ENCODE peak calls at places on chromosomes 2 and 18, in nine cellular contexts. One of them, this sample, is unnamed.

GRCh38 chr2:218398437-218399390 is 954 bp upstream of the CTDSP1 start:
- DNase-seq in dorsolateral prefrontal cortex: peak; percentile 51
- DNase-seq in NCI-H774: peak; percentile 74
- DNase-seq in non-pigmented ciliary epithelial cell: no peak
- DNase-seq in GM12865: peak; percentile 88
- DNase-seq in stimulated activated CD8-positive, alpha-beta memory T cell treated with anti-CD3 and anti-CD28 coated beads, Interleukin-15, amount 100 ng/mL, for 24 hours: no peak
- DNase-seq in small intestine: peak; percentile 84
- DNase-seq in sigmoid colon: peak; percentile 94
- DNase-seq in anterior cingulate cortex: peak; percentile 60
- DNase-seq in this sample: peak; percentile 19

GRCh38 chr18:10860382-10860781 is 289.0 kb downstream of the PIEZO2 start:
- DNase-seq in dorsolateral prefrontal cortex: no peak
- DNase-seq in sigmoid colon: no peak
- DNase-seq in stimulated activated CD8-positive, alpha-beta memory T cell treated with anti-CD3 and anti-CD28 coated beads, Interleukin-15, amount 100 ng/mL, for 24 hours: no peak
- DNase-seq in GM12865: no peak
- DNase-seq in small intestine: no peak
- DNase-seq in NCI-H774: no peak
- DNase-seq in non-pigmented ciliary epithelial cell: no peak
- DNase-seq in anterior cingulate cortex: no peak
- DNase-seq in this sample: no peak

GRCh38 chr18:67553471-67553870 is 37.0 kb upstream of the DSEL start:
- DNase-seq in NCI-H774: no peak
- DNase-seq in stimulated activated CD8-positive, alpha-beta memory T cell treated with anti-CD3 and anti-CD28 coated beads, Interleukin-15, amount 100 ng/mL, for 24 hours: no peak
- DNase-seq in anterior cingulate cortex: no peak
- DNase-seq in small intestine: no peak
- DNase-seq in dorsolateral prefrontal cortex: no peak
- DNase-seq in non-pigmented ciliary epithelial cell: no peak
- DNase-seq in sigmoid colon: no peak
- DNase-seq in GM12865: no peak
- DNase-seq in this sample: peak; percentile 85

GRCh38 chr2:180905002-180905401 is 75.4 kb upstream of the UBE2E3 start:
- DNase-seq in stimulated activated CD8-positive, alpha-beta memory T cell treated with anti-CD3 and anti-CD28 coated beads, Interleukin-15, amount 100 ng/mL, for 24 hours: no peak
- DNase-seq in GM12865: no peak
- DNase-seq in sigmoid colon: no peak
- DNase-seq in anterior cingulate cortex: no peak
- DNase-seq in non-pigmented ciliary epithelial cell: no peak
- DNase-seq in dorsolateral prefrontal cortex: no peak
- DNase-seq in NCI-H774: peak; percentile 76
- DNase-seq in small intestine: no peak
- DNase-seq in this sample: no peak

GRCh38 chr18:10299686-10300085 is 154.7 kb upstream of the APCDD1 start:
- DNase-seq in small intestine: no peak
- DNase-seq in non-pigmented ciliary epithelial cell: no peak
- DNase-seq in stimulated activated CD8-positive, alpha-beta memory T cell treated with anti-CD3 and anti-CD28 coated beads, Interleukin-15, amount 100 ng/mL, for 24 hours: no peak
- DNase-seq in GM12865: no peak
- DNase-seq in sigmoid colon: no peak
- DNase-seq in NCI-H774: no peak
- DNase-seq in dorsolateral prefrontal cortex: no peak
- DNase-seq in anterior cingulate cortex: no peak
- DNase-seq in this sample: no peak

GRCh38 chr2:216829533-216829932 is 30.3 kb downstream of the TNP1 start:
- DNase-seq in NCI-H774: peak; percentile 50
- DNase-seq in small intestine: peak; percentile 37
- DNase-seq in dorsolateral prefrontal cortex: no peak
- DNase-seq in GM12865: no peak
- DNase-seq in stimulated activated CD8-positive, alpha-beta memory T cell treated with anti-CD3 and anti-CD28 coated beads, Interleukin-15, amount 100 ng/mL, for 24 hours: no peak
- DNase-seq in anterior cingulate cortex: no peak
- DNase-seq in non-pigmented ciliary epithelial cell: peak; percentile 2
- DNase-seq in sigmoid colon: peak; percentile 96
- DNase-seq in this sample: peak; percentile 79

GRCh38 chr2:160309585-160309984 is 109.5 kb upstream of the ITGB6 start:
- DNase-seq in non-pigmented ciliary epithelial cell: no peak
- DNase-seq in NCI-H774: no peak
- DNase-seq in GM12865: no peak
- DNase-seq in anterior cingulate cortex: no peak
- DNase-seq in stimulated activated CD8-positive, alpha-beta memory T cell treated with anti-CD3 and anti-CD28 coated beads, Interleukin-15, amount 100 ng/mL, for 24 hours: no peak
- DNase-seq in dorsolateral prefrontal cortex: no peak
- DNase-seq in sigmoid colon: no peak
- DNase-seq in small intestine: no peak
- DNase-seq in this sample: no peak

GRCh38 chr2:39685135-39685534 is 19.4 kb downstream of the TMEM178A start:
- DNase-seq in non-pigmented ciliary epithelial cell: no peak
- DNase-seq in anterior cingulate cortex: no peak
- DNase-seq in sigmoid colon: no peak
- DNase-seq in dorsolateral prefrontal cortex: no peak
- DNase-seq in small intestine: no peak
- DNase-seq in NCI-H774: no peak
- DNase-seq in GM12865: no peak
- DNase-seq in stimulated activated CD8-positive, alpha-beta memory T cell treated with anti-CD3 and anti-CD28 coated beads, Interleukin-15, amount 100 ng/mL, for 24 hours: no peak
- DNase-seq in this sample: no peak

GRCh38 chr18:8424917-8425725 is 184.1 kb upstream of the RAB12 start:
- DNase-seq in dorsolateral prefrontal cortex: no peak
- DNase-seq in non-pigmented ciliary epithelial cell: peak; percentile 37
- DNase-seq in sigmoid colon: no peak
- DNase-seq in GM12865: no peak
- DNase-seq in anterior cingulate cortex: no peak
- DNase-seq in stimulated activated CD8-positive, alpha-beta memory T cell treated with anti-CD3 and anti-CD28 coated beads, Interleukin-15, amount 100 ng/mL, for 24 hours: no peak
- DNase-seq in small intestine: no peak
- DNase-seq in NCI-H774: no peak
- DNase-seq in this sample: no peak

GRCh38 chr2:113167115-113167932 is 6.4 kb upstream of the PSD4 start:
- DNase-seq in non-pigmented ciliary epithelial cell: no peak
- DNase-seq in GM12865: no peak
- DNase-seq in dorsolateral prefrontal cortex: no peak
- DNase-seq in NCI-H774: peak; percentile 38
- DNase-seq in anterior cingulate cortex: no peak
- DNase-seq in stimulated activated CD8-positive, alpha-beta memory T cell treated with anti-CD3 and anti-CD28 coated beads, Interleukin-15, amount 100 ng/mL, for 24 hours: no peak
- DNase-seq in sigmoid colon: no peak
- DNase-seq in small intestine: peak; percentile 98
- DNase-seq in this sample: no peak

GRCh38 chr2:68796306-68796905 is 61.8 kb downstream of the ARHGAP25 start:
- DNase-seq in sigmoid colon: no peak
- DNase-seq in small intestine: no peak
- DNase-seq in anterior cingulate cortex: no peak
- DNase-seq in dorsolateral prefrontal cortex: no peak
- DNase-seq in non-pigmented ciliary epithelial cell: no peak
- DNase-seq in stimulated activated CD8-positive, alpha-beta memory T cell treated with anti-CD3 and anti-CD28 coated beads, Interleukin-15, amount 100 ng/mL, for 24 hours: no peak
- DNase-seq in NCI-H774: no peak
- DNase-seq in GM12865: peak; percentile 41
- DNase-seq in this sample: no peak

GRCh38 chr2:212863185-212863588 is 288.2 kb downstream of the IKZF2 start:
- DNase-seq in GM12865: peak; percentile 64
- DNase-seq in non-pigmented ciliary epithelial cell: no peak
- DNase-seq in dorsolateral prefrontal cortex: no peak
- DNase-seq in NCI-H774: no peak
- DNase-seq in small intestine: peak; percentile 25
- DNase-seq in stimulated activated CD8-positive, alpha-beta memory T cell treated with anti-CD3 and anti-CD28 coated beads, Interleukin-15, amount 100 ng/mL, for 24 hours: no peak
- DNase-seq in anterior cingulate cortex: no peak
- DNase-seq in sigmoid colon: no peak
- DNase-seq in this sample: no peak

GRCh38 chr2:238493880-238494572 is 67.3 kb downstream of the ASB1 start:
- DNase-seq in small intestine: peak; percentile 73
- DNase-seq in NCI-H774: no peak
- DNase-seq in anterior cingulate cortex: no peak
- DNase-seq in dorsolateral prefrontal cortex: no peak
- DNase-seq in sigmoid colon: no peak
- DNase-seq in non-pigmented ciliary epithelial cell: no peak
- DNase-seq in stimulated activated CD8-positive, alpha-beta memory T cell treated with anti-CD3 and anti-CD28 coated beads, Interleukin-15, amount 100 ng/mL, for 24 hours: no peak
- DNase-seq in GM12865: peak; percentile 63
- DNase-seq in this sample: no peak

GRCh38 chr2:160510617-160511016 is 17.0 kb upstream of the RBMS1 start:
- DNase-seq in small intestine: no peak
- DNase-seq in stimulated activated CD8-positive, alpha-beta memory T cell treated with anti-CD3 and anti-CD28 coated beads, Interleukin-15, amount 100 ng/mL, for 24 hours: no peak
- DNase-seq in GM12865: no peak
- DNase-seq in sigmoid colon: no peak
- DNase-seq in non-pigmented ciliary epithelial cell: no peak
- DNase-seq in anterior cingulate cortex: no peak
- DNase-seq in dorsolateral prefrontal cortex: no peak
- DNase-seq in NCI-H774: no peak
- DNase-seq in this sample: no peak

GRCh38 chr2:238912228-238912915 is 64.5 kb downstream of the TWIST2 start:
- DNase-seq in non-pigmented ciliary epithelial cell: no peak
- DNase-seq in small intestine: no peak
- DNase-seq in NCI-H774: no peak
- DNase-seq in GM12865: no peak
- DNase-seq in sigmoid colon: peak; percentile 63
- DNase-seq in anterior cingulate cortex: no peak
- DNase-seq in dorsolateral prefrontal cortex: no peak
- DNase-seq in stimulated activated CD8-positive, alpha-beta memory T cell treated with anti-CD3 and anti-CD28 coated beads, Interleukin-15, amount 100 ng/mL, for 24 hours: no peak
- DNase-seq in this sample: no peak

GRCh38 chr2:5798083-5798482 is 105.9 kb downstream of the SOX11 start:
- DNase-seq in stimulated activated CD8-positive, alpha-beta memory T cell treated with anti-CD3 and anti-CD28 coated beads, Interleukin-15, amount 100 ng/mL, for 24 hours: no peak
- DNase-seq in NCI-H774: no peak
- DNase-seq in GM12865: no peak
- DNase-seq in small intestine: no peak
- DNase-seq in anterior cingulate cortex: no peak
- DNase-seq in dorsolateral prefrontal cortex: no peak
- DNase-seq in sigmoid colon: no peak
- DNase-seq in non-pigmented ciliary epithelial cell: peak; percentile 48
- DNase-seq in this sample: no peak

GRCh38 chr2:113284481-113284880 is 5.8 kb upstream of the PAX8 start:
- DNase-seq in GM12865: no peak
- DNase-seq in NCI-H774: no peak
- DNase-seq in small intestine: no peak
- DNase-seq in non-pigmented ciliary epithelial cell: no peak
- DNase-seq in sigmoid colon: no peak
- DNase-seq in dorsolateral prefrontal cortex: no peak
- DNase-seq in anterior cingulate cortex: no peak
- DNase-seq in stimulated activated CD8-positive, alpha-beta memory T cell treated with anti-CD3 and anti-CD28 coated beads, Interleukin-15, amount 100 ng/mL, for 24 hours: no peak
- DNase-seq in this sample: no peak

GRCh38 chr2:109322111-109322510 is 193.1 kb downstream of the SH3RF3 start:
- DNase-seq in non-pigmented ciliary epithelial cell: peak; percentile 69
- DNase-seq in stimulated activated CD8-positive, alpha-beta memory T cell treated with anti-CD3 and anti-CD28 coated beads, Interleukin-15, amount 100 ng/mL, for 24 hours: no peak
- DNase-seq in NCI-H774: no peak
- DNase-seq in small intestine: peak; percentile 16
- DNase-seq in sigmoid colon: peak; percentile 98
- DNase-seq in anterior cingulate cortex: peak; percentile 29
- DNase-seq in dorsolateral prefrontal cortex: peak; percentile 52
- DNase-seq in GM12865: no peak
- DNase-seq in this sample: no peak

GRCh38 chr2:237739101-237739500 is 59.5 kb upstream of the RBM44 start:
- DNase-seq in non-pigmented ciliary epithelial cell: no peak
- DNase-seq in anterior cingulate cortex: no peak
- DNase-seq in GM12865: no peak
- DNase-seq in small intestine: no peak
- DNase-seq in stimulated activated CD8-positive, alpha-beta memory T cell treated with anti-CD3 and anti-CD28 coated beads, Interleukin-15, amount 100 ng/mL, for 24 hours: no peak
- DNase-seq in dorsolateral prefrontal cortex: no peak
- DNase-seq in NCI-H774: no peak
- DNase-seq in sigmoid colon: peak; percentile 87
- DNase-seq in this sample: no peak

GRCh38 chr2:208248601-208249000 is 6.3 kb downstream of the IDH1 start:
- DNase-seq in dorsolateral prefrontal cortex: no peak
- DNase-seq in NCI-H774: no peak
- DNase-seq in sigmoid colon: no peak
- DNase-seq in anterior cingulate cortex: no peak
- DNase-seq in small intestine: no peak
- DNase-seq in non-pigmented ciliary epithelial cell: no peak
- DNase-seq in stimulated activated CD8-positive, alpha-beta memory T cell treated with anti-CD3 and anti-CD28 coated beads, Interleukin-15, amount 100 ng/mL, for 24 hours: no peak
- DNase-seq in GM12865: no peak
- DNase-seq in this sample: no peak

GRCh38 chr2:241798631-241799521 is 10.1 kb upstream of the NEU4 start:
- DNase-seq in dorsolateral prefrontal cortex: no peak
- DNase-seq in anterior cingulate cortex: no peak
- DNase-seq in stimulated activated CD8-positive, alpha-beta memory T cell treated with anti-CD3 and anti-CD28 coated beads, Interleukin-15, amount 100 ng/mL, for 24 hours: no peak
- DNase-seq in non-pigmented ciliary epithelial cell: no peak
- DNase-seq in GM12865: no peak
- DNase-seq in sigmoid colon: peak; percentile 58
- DNase-seq in NCI-H774: no peak
- DNase-seq in small intestine: no peak
- DNase-seq in this sample: no peak

GRCh38 chr18:37671530-37671929 is 105.9 kb upstream of the CELF4 start:
- DNase-seq in non-pigmented ciliary epithelial cell: no peak
- DNase-seq in anterior cingulate cortex: no peak
- DNase-seq in sigmoid colon: no peak
- DNase-seq in GM12865: no peak
- DNase-seq in stimulated activated CD8-positive, alpha-beta memory T cell treated with anti-CD3 and anti-CD28 coated beads, Interleukin-15, amount 100 ng/mL, for 24 hours: no peak
- DNase-seq in dorsolateral prefrontal cortex: no peak
- DNase-seq in NCI-H774: no peak
- DNase-seq in small intestine: no peak
- DNase-seq in this sample: no peak

GRCh38 chr2:67649331-67650071 is 252.4 kb downstream of the ETAA1 start:
- DNase-seq in GM12865: no peak
- DNase-seq in dorsolateral prefrontal cortex: no peak
- DNase-seq in anterior cingulate cortex: no peak
- DNase-seq in small intestine: no peak
- DNase-seq in stimulated activated CD8-positive, alpha-beta memory T cell treated with anti-CD3 and anti-CD28 coated beads, Interleukin-15, amount 100 ng/mL, for 24 hours: no peak
- DNase-seq in NCI-H774: peak; percentile 33
- DNase-seq in sigmoid colon: peak; percentile 89
- DNase-seq in non-pigmented ciliary epithelial cell: no peak
- DNase-seq in this sample: no peak

GRCh38 chr2:157024129-157024528 is 233.4 kb upstream of the GALNT5 start:
- DNase-seq in GM12865: no peak
- DNase-seq in dorsolateral prefrontal cortex: no peak
- DNase-seq in non-pigmented ciliary epithelial cell: no peak
- DNase-seq in small intestine: peak; percentile 67
- DNase-seq in NCI-H774: no peak
- DNase-seq in anterior cingulate cortex: no peak
- DNase-seq in stimulated activated CD8-positive, alpha-beta memory T cell treated with anti-CD3 and anti-CD28 coated beads, Interleukin-15, amount 100 ng/mL, for 24 hours: no peak
- DNase-seq in sigmoid colon: no peak
- DNase-seq in this sample: no peak

GRCh38 chr2:174012347-174013309 is 47.5 kb upstream of the SP3 start:
- DNase-seq in NCI-H774: no peak
- DNase-seq in stimulated activated CD8-positive, alpha-beta memory T cell treated with anti-CD3 and anti-CD28 coated beads, Interleukin-15, amount 100 ng/mL, for 24 hours: no peak
- DNase-seq in dorsolateral prefrontal cortex: no peak
- DNase-seq in anterior cingulate cortex: peak; percentile 54
- DNase-seq in non-pigmented ciliary epithelial cell: no peak
- DNase-seq in small intestine: peak; percentile 52
- DNase-seq in GM12865: peak; percentile 31
- DNase-seq in sigmoid colon: peak; percentile 92
- DNase-seq in this sample: no peak

GRCh38 chr2:157302492-157303099 is 23.0 kb downstream of the ERMN start:
- DNase-seq in sigmoid colon: no peak
- DNase-seq in small intestine: peak; percentile 73
- DNase-seq in non-pigmented ciliary epithelial cell: no peak
- DNase-seq in stimulated activated CD8-positive, alpha-beta memory T cell treated with anti-CD3 and anti-CD28 coated beads, Interleukin-15, amount 100 ng/mL, for 24 hours: no peak
- DNase-seq in anterior cingulate cortex: no peak
- DNase-seq in dorsolateral prefrontal cortex: no peak
- DNase-seq in NCI-H774: peak; percentile 40
- DNase-seq in GM12865: peak; percentile 51
- DNase-seq in this sample: peak; percentile 57

GRCh38 chr2:95297088-95297487 is at the start of gene KCNIP3:
- DNase-seq in small intestine: peak; percentile 21
- DNase-seq in non-pigmented ciliary epithelial cell: no peak
- DNase-seq in dorsolateral prefrontal cortex: peak; percentile 73
- DNase-seq in sigmoid colon: no peak
- DNase-seq in NCI-H774: peak; percentile 73
- DNase-seq in anterior cingulate cortex: peak; percentile 52
- DNase-seq in stimulated activated CD8-positive, alpha-beta memory T cell treated with anti-CD3 and anti-CD28 coated beads, Interleukin-15, amount 100 ng/mL, for 24 hours: no peak
- DNase-seq in GM12865: no peak
- DNase-seq in this sample: peak; percentile 87

GRCh38 chr2:223196331-223196730 is 144.3 kb downstream of the KCNE4 start:
- DNase-seq in anterior cingulate cortex: no peak
- DNase-seq in small intestine: no peak
- DNase-seq in GM12865: no peak
- DNase-seq in NCI-H774: no peak
- DNase-seq in non-pigmented ciliary epithelial cell: no peak
- DNase-seq in dorsolateral prefrontal cortex: no peak
- DNase-seq in sigmoid colon: no peak
- DNase-seq in stimulated activated CD8-positive, alpha-beta memory T cell treated with anti-CD3 and anti-CD28 coated beads, Interleukin-15, amount 100 ng/mL, for 24 hours: no peak
- DNase-seq in this sample: no peak

GRCh38 chr2:172273910-172274571 is 153.3 kb upstream of the ITGA6 start:
- DNase-seq in dorsolateral prefrontal cortex: no peak
- DNase-seq in non-pigmented ciliary epithelial cell: no peak
- DNase-seq in GM12865: no peak
- DNase-seq in anterior cingulate cortex: no peak
- DNase-seq in stimulated activated CD8-positive, alpha-beta memory T cell treated with anti-CD3 and anti-CD28 coated beads, Interleukin-15, amount 100 ng/mL, for 24 hours: no peak
- DNase-seq in small intestine: no peak
- DNase-seq in NCI-H774: no peak
- DNase-seq in sigmoid colon: no peak
- DNase-seq in this sample: no peak

GRCh38 chr18:21145371-21145770 is 33.8 kb upstream of the ROCK1 start:
- DNase-seq in stimulated activated CD8-positive, alpha-beta memory T cell treated with anti-CD3 and anti-CD28 coated beads, Interleukin-15, amount 100 ng/mL, for 24 hours: no peak
- DNase-seq in GM12865: no peak
- DNase-seq in small intestine: no peak
- DNase-seq in dorsolateral prefrontal cortex: no peak
- DNase-seq in non-pigmented ciliary epithelial cell: no peak
- DNase-seq in NCI-H774: no peak
- DNase-seq in anterior cingulate cortex: no peak
- DNase-seq in sigmoid colon: no peak
- DNase-seq in this sample: no peak

GRCh38 chr2:172252154-172252553 is 149.5 kb upstream of the DLX2 start:
- DNase-seq in anterior cingulate cortex: no peak
- DNase-seq in dorsolateral prefrontal cortex: no peak
- DNase-seq in NCI-H774: no peak
- DNase-seq in GM12865: no peak
- DNase-seq in sigmoid colon: no peak
- DNase-seq in small intestine: no peak
- DNase-seq in stimulated activated CD8-positive, alpha-beta memory T cell treated with anti-CD3 and anti-CD28 coated beads, Interleukin-15, amount 100 ng/mL, for 24 hours: no peak
- DNase-seq in non-pigmented ciliary epithelial cell: no peak
- DNase-seq in this sample: no peak